ENCODE peak calls at places on chromosomes 2 and 18, in eight cellular contexts. S is T follicular helper cell; C is SIG-M5; D is stimulated activated CD4-positive, alpha-beta T cell treated with anti-CD3 and anti-CD28 coated beads, Interleukin-1b, Interleukin-23, amount 100 ng/mL, for 1 hour; L is 8988T; Y is SJSA1; W is NCI-H1436; G is ureter. N is an unnamed sample.

GRCh38 chr2:174485763-174486613 is 841 bp downstream of the GPR155 start:
- DNase-seq in S (no peak), C (no peak), D (no peak), L (no peak), Y (no peak), W (peak; percentile 71), G (no peak), N (no peak)

GRCh38 chr2:43539436-43539835 is 56.4 kb downstream of the THADA start:
- DNase-seq in S (no peak), C (no peak), D (no peak), L (no peak), Y (no peak), W (no peak), G (no peak), N (no peak)

GRCh38 chr2:120703330-120703994 is 32.2 kb upstream of the GLI2 start:
- DNase-seq in S (no peak), C (no peak), D (no peak), L (no peak), Y (peak; percentile 70), W (no peak), G (no peak), N (no peak)

GRCh38 chr2:28895189-28895893 is 874 bp downstream of the WDR43 start:
- DNase-seq in S (no peak), C (no peak), D (peak; percentile 32), L (no peak), Y (peak; percentile 48), W (peak; percentile 2), G (peak; percentile 58), N (no peak)

GRCh38 chr2:21793461-21793860 is 669.7 kb downstream of the TDRD15 start:
- DNase-seq in S (no peak), C (no peak), D (no peak), L (no peak), Y (no peak), W (no peak), G (no peak), N (no peak)

GRCh38 chr2:226158229-226158628 is 641.4 kb downstream of the IRS1 start:
- DNase-seq in S (no peak), C (no peak), D (no peak), L (no peak), Y (no peak), W (no peak), G (no peak), N (no peak)

GRCh38 chr2:140288726-140289125 is 1508.5 kb upstream of the NXPH2 start:
- DNase-seq in S (no peak), C (no peak), D (no peak), L (no peak), Y (no peak), W (no peak), G (no peak), N (no peak)

GRCh38 chr18:23632615-23633014 is 30.1 kb downstream of the ANKRD29 start:
- DNase-seq in S (no peak), C (no peak), D (no peak), L (no peak), Y (no peak), W (no peak), G (no peak), N (no peak)

GRCh38 chr2:102256281-102256680 is 55.1 kb upstream of the IL1RL1 start:
- DNase-seq in S (no peak), C (no peak), D (no peak), L (no peak), Y (no peak), W (no peak), G (no peak), N (no peak)

GRCh38 chr2:1766851-1767771 is 22.8 kb upstream of the PXDN start:
- DNase-seq in S (no peak), C (no peak), D (no peak), L (no peak), Y (no peak), W (no peak), G (no peak), N (no peak)

GRCh38 chr2:153595939-153596338 is 117.4 kb upstream of the RPRM start:
- DNase-seq in S (no peak), C (no peak), D (no peak), L (no peak), Y (no peak), W (peak; percentile 6), G (no peak), N (peak; percentile 72)

GRCh38 chr18:46754188-46754587 is 2.7 kb downstream of the ST8SIA5 start:
- DNase-seq in S (no peak), C (peak; percentile 9), D (no peak), L (no peak), Y (no peak), W (no peak), G (no peak), N (no peak)

GRCh38 chr2:232988444-232988843 is 24.6 kb downstream of the NGEF start:
- DNase-seq in S (no peak), C (no peak), D (no peak), L (peak; percentile 74), Y (peak; percentile 97), W (no peak), G (peak; percentile 65), N (no peak)

GRCh38 chr18:78939105-78939504 is 40.5 kb upstream of the SALL3 start:
- DNase-seq in S (no peak), C (no peak), D (no peak), L (no peak), Y (no peak), W (no peak), G (no peak), N (no peak)

GRCh38 chr2:23390152-23390551 is 5.2 kb downstream of the KLHL29 start:
- DNase-seq in S (no peak), C (no peak), D (no peak), L (no peak), Y (peak; percentile 62), W (no peak), G (no peak), N (no peak)

N was measured in NCI-H1092.